ENCODE peak calls at places on chromosomes 2 and 18, in seven cellular contexts. One of them, this sample, is unnamed.

GRCh38 chr2:27322301-27322765 is 564 bp downstream of the MPV17 start:
- DNase-seq in activated CD8-positive, alpha-beta memory T cell treated with anti-CD3 and anti-CD28 coated beads for 48 hours: no peak
- DNase-seq in RKO: peak
- DNase-seq in anterior cingulate cortex: no peak
- DNase-seq in NCI-H446: no peak
- DNase-seq in effector memory CD8-positive, alpha-beta T cell: peak
- DNase-seq in GM04504: no peak
- DNase-seq in this sample: no peak

GRCh38 chr2:220504890-220505564 is 877.6 kb downstream of the SLC4A3 start:
- DNase-seq in activated CD8-positive, alpha-beta memory T cell treated with anti-CD3 and anti-CD28 coated beads for 48 hours: no peak
- DNase-seq in RKO: peak
- DNase-seq in anterior cingulate cortex: no peak
- DNase-seq in NCI-H446: no peak
- DNase-seq in effector memory CD8-positive, alpha-beta T cell: no peak
- DNase-seq in GM04504: no peak
- DNase-seq in this sample: no peak

GRCh38 chr2:40403233-40403841 is 48.6 kb downstream of the SLC8A1 start:
- DNase-seq in activated CD8-positive, alpha-beta memory T cell treated with anti-CD3 and anti-CD28 coated beads for 48 hours: no peak
- DNase-seq in RKO: no peak
- DNase-seq in anterior cingulate cortex: no peak
- DNase-seq in NCI-H446: no peak
- DNase-seq in effector memory CD8-positive, alpha-beta T cell: no peak
- DNase-seq in GM04504: peak
- DNase-seq in this sample: peak

GRCh38 chr18:79529991-79530390 is 134.3 kb downstream of the NFATC1 start:
- DNase-seq in activated CD8-positive, alpha-beta memory T cell treated with anti-CD3 and anti-CD28 coated beads for 48 hours: no peak
- DNase-seq in RKO: no peak
- DNase-seq in anterior cingulate cortex: no peak
- DNase-seq in NCI-H446: no peak
- DNase-seq in effector memory CD8-positive, alpha-beta T cell: no peak
- DNase-seq in GM04504: no peak
- DNase-seq in this sample: no peak

GRCh38 chr18:10901329-10901728 is 248.0 kb downstream of the PIEZO2 start:
- DNase-seq in activated CD8-positive, alpha-beta memory T cell treated with anti-CD3 and anti-CD28 coated beads for 48 hours: no peak
- DNase-seq in RKO: no peak
- DNase-seq in anterior cingulate cortex: no peak
- DNase-seq in NCI-H446: no peak
- DNase-seq in effector memory CD8-positive, alpha-beta T cell: no peak
- DNase-seq in GM04504: no peak
- DNase-seq in this sample: no peak

GRCh38 chr2:159285929-159286708 is at the start of gene WDSUB1:
- DNase-seq in activated CD8-positive, alpha-beta memory T cell treated with anti-CD3 and anti-CD28 coated beads for 48 hours: peak
- DNase-seq in RKO: peak
- DNase-seq in anterior cingulate cortex: no peak
- DNase-seq in NCI-H446: no peak
- DNase-seq in effector memory CD8-positive, alpha-beta T cell: no peak
- DNase-seq in GM04504: no peak
- DNase-seq in this sample: no peak

GRCh38 chr2:218398437-218399390 is 954 bp upstream of the CTDSP1 start:
- DNase-seq in activated CD8-positive, alpha-beta memory T cell treated with anti-CD3 and anti-CD28 coated beads for 48 hours: peak
- DNase-seq in RKO: peak
- DNase-seq in anterior cingulate cortex: peak
- DNase-seq in NCI-H446: no peak
- DNase-seq in effector memory CD8-positive, alpha-beta T cell: peak
- DNase-seq in GM04504: peak
- DNase-seq in this sample: no peak

GRCh38 chr18:75211002-75211621 is 515 bp downstream of the TSHZ1 start:
- DNase-seq in activated CD8-positive, alpha-beta memory T cell treated with anti-CD3 and anti-CD28 coated beads for 48 hours: no peak
- DNase-seq in RKO: peak
- DNase-seq in anterior cingulate cortex: peak
- DNase-seq in NCI-H446: no peak
- DNase-seq in effector memory CD8-positive, alpha-beta T cell: peak
- DNase-seq in GM04504: no peak
- DNase-seq in this sample: no peak

GRCh38 chr2:176461686-176462376 is 192.6 kb downstream of the MTX2 start:
- DNase-seq in activated CD8-positive, alpha-beta memory T cell treated with anti-CD3 and anti-CD28 coated beads for 48 hours: no peak
- DNase-seq in RKO: no peak
- DNase-seq in anterior cingulate cortex: no peak
- DNase-seq in NCI-H446: no peak
- DNase-seq in effector memory CD8-positive, alpha-beta T cell: no peak
- DNase-seq in GM04504: no peak
- DNase-seq in this sample: no peak

GRCh38 chr2:44490726-44491125 is 129.0 kb downstream of the CAMKMT start:
- DNase-seq in activated CD8-positive, alpha-beta memory T cell treated with anti-CD3 and anti-CD28 coated beads for 48 hours: no peak
- DNase-seq in RKO: no peak
- DNase-seq in anterior cingulate cortex: no peak
- DNase-seq in NCI-H446: no peak
- DNase-seq in effector memory CD8-positive, alpha-beta T cell: no peak
- DNase-seq in GM04504: no peak
- DNase-seq in this sample: no peak

GRCh38 chr2:36572752-36573125 is 25.2 kb downstream of the FEZ2 start:
- DNase-seq in activated CD8-positive, alpha-beta memory T cell treated with anti-CD3 and anti-CD28 coated beads for 48 hours: no peak
- DNase-seq in RKO: peak
- DNase-seq in anterior cingulate cortex: no peak
- DNase-seq in NCI-H446: no peak
- DNase-seq in effector memory CD8-positive, alpha-beta T cell: no peak
- DNase-seq in GM04504: no peak
- DNase-seq in this sample: no peak

GRCh38 chr18:267380-267687 is 513 bp downstream of the THOC1 start:
- DNase-seq in activated CD8-positive, alpha-beta memory T cell treated with anti-CD3 and anti-CD28 coated beads for 48 hours: no peak
- DNase-seq in RKO: peak
- DNase-seq in anterior cingulate cortex: peak
- DNase-seq in NCI-H446: no peak
- DNase-seq in effector memory CD8-positive, alpha-beta T cell: no peak
- DNase-seq in GM04504: no peak
- DNase-seq in this sample: no peak

GRCh38 chr2:11018651-11019185 is 107.0 kb downstream of the KCNF1 start:
- DNase-seq in activated CD8-positive, alpha-beta memory T cell treated with anti-CD3 and anti-CD28 coated beads for 48 hours: no peak
- DNase-seq in RKO: no peak
- DNase-seq in anterior cingulate cortex: no peak
- DNase-seq in NCI-H446: no peak
- DNase-seq in effector memory CD8-positive, alpha-beta T cell: no peak
- DNase-seq in GM04504: no peak
- DNase-seq in this sample: no peak

GRCh38 chr2:15745329-15745728 is 153.7 kb downstream of the DDX1 start:
- DNase-seq in activated CD8-positive, alpha-beta memory T cell treated with anti-CD3 and anti-CD28 coated beads for 48 hours: no peak
- DNase-seq in RKO: no peak
- DNase-seq in anterior cingulate cortex: no peak
- DNase-seq in NCI-H446: no peak
- DNase-seq in effector memory CD8-positive, alpha-beta T cell: no peak
- DNase-seq in GM04504: no peak
- DNase-seq in this sample: no peak

GRCh38 chr2:74424139-74424992 is 2.8 kb downstream of the WDR54 start:
- DNase-seq in activated CD8-positive, alpha-beta memory T cell treated with anti-CD3 and anti-CD28 coated beads for 48 hours: no peak
- DNase-seq in RKO: no peak
- DNase-seq in anterior cingulate cortex: no peak
- DNase-seq in NCI-H446: no peak
- DNase-seq in effector memory CD8-positive, alpha-beta T cell: no peak
- DNase-seq in GM04504: no peak
- DNase-seq in this sample: no peak

GRCh38 chr2:46197672-46198071 is 99.5 kb upstream of the EPAS1 start:
- DNase-seq in activated CD8-positive, alpha-beta memory T cell treated with anti-CD3 and anti-CD28 coated beads for 48 hours: no peak
- DNase-seq in RKO: no peak
- DNase-seq in anterior cingulate cortex: no peak
- DNase-seq in NCI-H446: no peak
- DNase-seq in effector memory CD8-positive, alpha-beta T cell: no peak
- DNase-seq in GM04504: no peak
- DNase-seq in this sample: no peak

GRCh38 chr2:120539421-120539936 is 193.5 kb downstream of the INHBB start:
- DNase-seq in activated CD8-positive, alpha-beta memory T cell treated with anti-CD3 and anti-CD28 coated beads for 48 hours: no peak
- DNase-seq in RKO: no peak
- DNase-seq in anterior cingulate cortex: no peak
- DNase-seq in NCI-H446: no peak
- DNase-seq in effector memory CD8-positive, alpha-beta T cell: no peak
- DNase-seq in GM04504: no peak
- DNase-seq in this sample: no peak

This sample was measured in fibroblast of the conjunctiva.